ENCODE peak calls at places on chromosomes 13 and 19, in nine cellular contexts. S is activated gamma-delta T cell treated with Interleukin-2 at 50 U/mL for 16 hours; N is stimulated activated CD8-positive, alpha-beta memory T cell treated with anti-CD3 and anti-CD28 coated beads, Interleukin-7, amount 100 ng/mL, for 1 hour; Z is fibroblast of lung; X is H9; U is amygdala; G is A172; Q is GM19239; F is midbrain. J is an unnamed sample.

GRCh38 chr19:7506385-7507328 is 9.2 kb upstream of the ZNF358 start:
- DNase-seq in S (no peak), N (no peak), Z (peak; percentile 75), X (peak; percentile 99), U (peak; percentile 26), G (peak; percentile 98), Q (no peak), F (peak; percentile 13), J (peak; percentile 40)

GRCh38 chr19:7509625-7510024 is 6.3 kb upstream of the ZNF358 start:
- DNase-seq in S (no peak), N (no peak), Z (no peak), X (peak; percentile 57), U (no peak), G (no peak), Q (no peak), F (no peak), J (no peak)

GRCh38 chr13:59890064-59890463 is 273.7 kb downstream of the DIAPH3 start:
- DNase-seq in S (no peak), N (no peak), Z (no peak), X (no peak), U (no peak), G (no peak), Q (no peak), F (no peak), J (no peak)

GRCh38 chr13:93963266-93964131 is 516.0 kb downstream of the DCT start:
- DNase-seq in S (no peak), N (no peak), Z (peak; percentile 62), X (no peak), U (no peak), G (peak; percentile 56), Q (no peak), F (no peak), J (peak; percentile 12)

GRCh38 chr19:8592231-8593009 is 15.2 kb upstream of the MYO1F start:
- DNase-seq in S (peak; percentile 91), N (peak; percentile 84), Z (peak; percentile 92), X (peak; percentile 100), U (peak; percentile 75), G (peak; percentile 87), Q (no peak), F (peak; percentile 82), J (peak; percentile 54)

GRCh38 chr19:55443045-55443823 is at the start of gene SHISA7:
- DNase-seq in S (no peak), N (no peak), Z (no peak), X (no peak), U (peak; percentile 51), G (no peak), Q (no peak), F (peak; percentile 63), J (no peak)

GRCh38 chr19:54209748-54210494 is 9.3 kb downstream of the RPS9 start:
- DNase-seq in S (no peak), N (no peak), Z (peak; percentile 97), X (no peak), U (peak; percentile 72), G (peak; percentile 99), Q (no peak), F (peak; percentile 81), J (peak; percentile 98)

GRCh38 chr19:57103573-57104277 is 16.1 kb upstream of the USP29 start:
- DNase-seq in S (peak; percentile 58), N (peak; percentile 9), Z (peak; percentile 37), X (peak; percentile 31), U (peak; percentile 49), G (peak; percentile 58), Q (peak; percentile 46), F (peak; percentile 85), J (peak; percentile 67)

GRCh38 chr19:32570081-32570785 is 10.8 kb upstream of the PDCD5 start:
- DNase-seq in S (peak; percentile 38), N (no peak), Z (peak; percentile 25), X (peak; percentile 65), U (peak; percentile 25), G (peak; percentile 69), Q (peak; percentile 36), F (peak; percentile 72), J (peak; percentile 59)

GRCh38 chr13:99903140-99903539 is 68.4 kb downstream of the ZIC5 start:
- DNase-seq in S (no peak), N (no peak), Z (no peak), X (no peak), U (no peak), G (no peak), Q (no peak), F (no peak), J (no peak)

GRCh38 chr19:15091918-15092753 is 10.1 kb downstream of the OR1I1 start:
- DNase-seq in S (peak; percentile 45), N (no peak), Z (peak; percentile 50), X (peak; percentile 54), U (no peak), G (peak; percentile 53), Q (no peak), F (peak; percentile 44), J (peak; percentile 55)

GRCh38 chr19:18167975-18168645 is 5.5 kb upstream of the IFI30 start:
- DNase-seq in S (peak; percentile 56), N (no peak), Z (no peak), X (no peak), U (no peak), G (peak; percentile 38), Q (peak; percentile 95), F (peak; percentile 13), J (peak; percentile 24)

GRCh38 chr13:99970761-99971575 is 599 bp downstream of the ZIC5 start:
- DNase-seq in S (no peak), N (no peak), Z (no peak), X (peak; percentile 81), U (no peak), G (no peak), Q (no peak), F (no peak), J (no peak)

GRCh38 chr13:99686157-99686572 is 184.9 kb downstream of the TM9SF2 start:
- DNase-seq in S (no peak), N (no peak), Z (peak; percentile 46), X (peak; percentile 71), U (no peak), G (peak; percentile 54), Q (no peak), F (no peak), J (no peak)

GRCh38 chr19:46603195-46603637 is 2.1 kb downstream of the CALM3 start:
- DNase-seq in S (no peak), N (no peak), Z (no peak), X (no peak), U (no peak), G (no peak), Q (peak; percentile 74), F (no peak), J (no peak)

GRCh38 chr13:34108396-34108795 is 290.4 kb downstream of the RFC3 start:
- DNase-seq in S (no peak), N (no peak), Z (peak; percentile 58), X (no peak), U (no peak), G (no peak), Q (no peak), F (no peak), J (no peak)